ENCODE peak calls at places on chromosomes 1 and 21, in eight cellular contexts. N, C, X, Q, E, F, A and P are unnamed samples.
A peak's percentile ranks its signal among the peaks of the same experiment; 100 is the strongest.

GRCh38 chr1:238329671-238330070 is 438.9 kb upstream of the ZP4 start:
- DNase-seq in X (no peak), A (no peak), F (no peak), C (no peak), E (no peak), Q (no peak), N (no peak), P (no peak)

GRCh38 chr1:244286341-244286740 is 165.4 kb downstream of the ADSS2 start:
- DNase-seq in E (no peak), A (no peak), F (no peak), Q (no peak), C (no peak), N (no peak), X (no peak), P (no peak)

GRCh38 chr1:22838965-22839364 is 128.3 kb downstream of the EPHB2 start:
- DNase-seq in A (no peak), E (no peak), N (no peak), X (no peak), C (no peak), F (no peak), Q (no peak), P (no peak)

GRCh38 chr1:4801192-4801924 is 146.9 kb downstream of the AJAP1 start:
- DNase-seq in X (peak; percentile 80), A (no peak), E (no peak), Q (no peak), N (no peak), C (peak; percentile 73), F (peak; percentile 10), P (no peak)

GRCh38 chr1:51986718-51987117 is 3.8 kb downstream of the RAB3B start:
- DNase-seq in N (peak; percentile 30), Q (no peak), X (no peak), F (no peak), C (no peak), E (no peak), A (no peak), P (no peak)

GRCh38 chr1:34684246-34684645 is 70.6 kb upstream of the GJB5 start:
- DNase-seq in A (no peak), C (no peak), Q (no peak), E (no peak), F (peak; percentile 67), X (no peak), N (no peak), P (no peak)

GRCh38 chr1:16112558-16113555 is 39.4 kb upstream of the FAM131C start:
- DNase-seq in X (no peak), Q (peak; percentile 30), C (no peak), E (no peak), N (no peak), F (peak; percentile 72), A (no peak), P (no peak)

GRCh38 chr1:179586107-179586823 is 5.4 kb upstream of the TDRD5 start:
- DNase-seq in A (peak; percentile 13), N (peak; percentile 73), C (peak; percentile 90), F (peak; percentile 73), E (no peak), Q (peak; percentile 65), X (peak; percentile 56), P (peak; percentile 35)

GRCh38 chr1:228555074-228555989 is 68.2 kb downstream of the RNF187 start:
- DNase-seq in Q (no peak), X (no peak), E (no peak), C (peak; percentile 10), A (no peak), N (no peak), F (no peak), P (no peak)

GRCh38 chr1:150874455-150875196 is 1.8 kb downstream of the ARNT start:
- DNase-seq in X (no peak), Q (no peak), N (no peak), E (no peak), A (no peak), F (no peak), C (no peak), P (no peak)

GRCh38 chr21:42049578-42050430 is 21.3 kb upstream of the UMODL1 start:
- DNase-seq in E (no peak), C (no peak), F (no peak), A (no peak), N (no peak), Q (no peak), X (no peak), P (no peak)

GRCh38 chr1:216095400-216095799 is 327.8 kb downstream of the USH2A start:
- DNase-seq in E (no peak), F (peak; percentile 4), N (no peak), A (no peak), Q (no peak), X (no peak), C (no peak), P (no peak)

GRCh38 chr1:209815931-209816338 is 10.0 kb upstream of the IRF6 start:
- DNase-seq in Q (no peak), X (no peak), A (no peak), N (no peak), C (no peak), F (no peak), E (no peak), P (no peak)

GRCh38 chr1:216600730-216601426 is 122.4 kb downstream of the ESRRG start:
- DNase-seq in A (peak; percentile 82), X (peak; percentile 77), F (peak; percentile 90), Q (peak; percentile 67), E (peak; percentile 57), N (peak; percentile 79), C (peak; percentile 83), P (peak; percentile 81)

GRCh38 chr1:149846600-149847466 is 52.5 kb upstream of the BOLA1 start:
- DNase-seq in F (no peak), N (no peak), Q (peak; percentile 0), E (no peak), A (no peak), C (no peak), X (no peak), P (no peak)

GRCh38 chr1:118986291-118986838 is 1.8 kb downstream of the TBX15 start:
- DNase-seq in Q (no peak), A (no peak), C (no peak), F (no peak), N (no peak), X (no peak), E (no peak), P (no peak)

DNA sequence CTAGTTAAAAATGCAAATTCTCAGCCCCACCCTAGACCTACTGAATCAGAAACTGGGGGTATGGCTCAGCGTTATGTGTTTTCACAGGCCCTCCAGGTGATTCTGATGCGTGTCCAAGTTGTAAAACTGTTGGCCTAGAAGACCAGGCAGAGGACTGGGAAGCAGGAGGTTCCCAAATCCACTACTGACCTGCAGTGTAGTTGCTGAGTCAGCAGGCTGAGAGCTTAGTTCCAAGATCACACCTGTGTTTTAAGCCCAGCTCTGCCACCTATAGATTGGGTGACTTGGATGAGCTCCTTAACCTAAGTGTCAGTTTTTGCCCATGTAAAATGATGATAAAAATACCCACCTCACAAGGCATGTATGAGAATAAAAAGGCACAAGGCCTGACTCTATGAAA is 4.1 kb downstream of the GRHL3 start:
- DNase-seq in C (no peak), E (no peak), Q (no peak), X (no peak), F (no peak), A (peak; percentile 45), N (no peak), P (no peak)
- TF ChIP-seq CTCF in C (no peak), E (no peak), Q (no peak), X (no peak), F (no peak), A (no peak), N (no peak), P (no peak)

GRCh38 chr1:231591466-231591865 is 35.1 kb upstream of the DISC1 start:
- DNase-seq in C (no peak), A (no peak), E (no peak), Q (no peak), F (no peak), X (no peak), N (no peak), P (no peak)

GRCh38 chr1:231592809-231593208 is 33.8 kb upstream of the DISC1 start:
- DNase-seq in C (no peak), Q (no peak), A (no peak), N (no peak), X (no peak), E (no peak), F (no peak), P (no peak)

GRCh38 chr1:231594749-231595148 is 31.8 kb upstream of the DISC1 start:
- DNase-seq in E (no peak), C (no peak), F (no peak), A (no peak), Q (no peak), X (no peak), N (no peak), P (no peak)

GRCh38 chr1:231594123-231594522 is 32.5 kb upstream of the DISC1 start:
- DNase-seq in C (no peak), Q (no peak), A (no peak), E (no peak), F (no peak), N (no peak), X (no peak), P (no peak)

DNA sequence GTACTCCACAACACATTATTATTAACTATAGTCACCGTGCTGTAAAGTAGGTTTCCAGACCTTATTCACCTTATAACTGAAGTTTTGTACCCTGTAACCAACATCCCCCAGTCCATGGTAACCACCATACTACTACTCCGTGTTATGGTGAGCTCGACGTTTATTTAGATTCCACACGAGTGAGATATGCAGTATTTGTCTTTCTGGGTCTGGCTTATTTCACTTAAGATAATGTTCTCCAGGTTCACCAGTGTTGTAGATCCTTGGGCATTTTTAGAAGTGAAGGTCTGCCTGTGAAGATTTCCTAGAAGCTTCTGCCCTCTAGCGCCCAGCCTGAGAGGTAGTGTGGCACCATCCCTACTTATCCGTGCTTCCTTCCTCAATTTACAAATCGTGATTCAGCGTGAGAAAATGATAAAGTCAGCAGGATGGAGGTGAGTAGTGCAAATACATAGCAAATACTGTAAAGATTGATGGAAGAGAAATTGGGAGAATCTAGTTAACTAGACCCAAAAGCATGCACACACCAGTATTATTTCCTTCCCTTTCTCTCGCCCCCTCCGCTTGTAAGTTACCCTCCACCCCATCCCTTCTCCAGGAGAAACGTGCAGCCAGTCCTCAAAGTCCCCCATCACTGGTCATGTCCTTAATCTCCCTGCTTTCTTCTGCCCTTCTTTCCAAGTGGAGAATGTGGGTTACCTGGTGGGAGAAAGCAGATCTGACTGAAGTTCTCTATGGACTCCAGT is 36.0 kb upstream of the DISC1 start:
- DNase-seq in A (peak; percentile 81), N (peak; percentile 44), X (peak; percentile 36), C (peak; percentile 64), Q (peak; percentile 32), F (peak; percentile 80), E (peak; percentile 36), P (peak; percentile 59)
- TF ChIP-seq CTCF in A (peak; percentile 95), N (peak; percentile 30), X (peak; percentile 73), C (peak; percentile 70), Q (peak; percentile 71), F (peak; percentile 76), E (peak; percentile 86), P (peak; percentile 80)

GRCh38 chr1:236179634-236180033 is 37.3 kb downstream of the GPR137B start:
- DNase-seq in A (no peak), X (no peak), F (no peak), Q (no peak), N (no peak), E (no peak), C (no peak), P (no peak)
- TF ChIP-seq CTCF in A (no peak), X (no peak), F (no peak), Q (no peak), N (no peak), E (no peak), C (no peak), P (no peak)

GRCh38 chr1:85689788-85690404 is 18.3 kb downstream of the ZNHIT6 start:
- DNase-seq in A (no peak), N (no peak), Q (no peak), C (no peak), X (no peak), E (no peak), F (no peak), P (no peak)

GRCh38 chr1:85697895-85698294 is 10.3 kb downstream of the ZNHIT6 start:
- DNase-seq in C (no peak), X (no peak), Q (no peak), A (no peak), N (no peak), F (no peak), E (no peak), P (no peak)

GRCh38 chr1:85692730-85693314 is 15.4 kb downstream of the ZNHIT6 start:
- DNase-seq in F (peak; percentile 43), E (peak; percentile 56), X (no peak), Q (no peak), A (peak; percentile 72), N (no peak), C (no peak), P (no peak)
- TF ChIP-seq CTCF in F (peak; percentile 70), E (peak; percentile 68), X (peak; percentile 57), Q (peak; percentile 65), A (peak; percentile 86), N (no peak), C (peak; percentile 50), P (peak; percentile 45)